ENCODE peak calls at places on chromosomes 16 and 17, in five cellular contexts. K is AG10803, J is tibial nerve, I is fibroblast of mammary gland, O is cardiac fibroblast. Z is an unnamed sample.

GRCh38 chr17:45052052-45052772 is 780 bp upstream of the DCAKD start:
- DNase-seq in I (peak), K (peak), J (peak), O (no peak), Z (peak)

GRCh38 chr17:17491546-17491988 is 4.6 kb downstream of the RASD1 start:
- DNase-seq in J (no peak), O (no peak), K (no peak), I (no peak), Z (no peak)

GRCh38 chr17:30426292-30426691 is 47.6 kb downstream of the CPD start:
- DNase-seq in O (no peak), J (no peak), I (peak), K (no peak), Z (peak)

GRCh38 chr17:68775338-68775737 is 174.2 kb upstream of the FAM20A start:
- DNase-seq in I (peak), O (peak), K (peak), J (no peak), Z (no peak)

GRCh38 chr17:72462396-72462795 is 341.6 kb downstream of the SOX9 start:
- DNase-seq in J (no peak), K (peak), O (peak), I (no peak), Z (no peak)

GRCh38 chr17:79874329-79874981 is 35.2 kb upstream of the CBX4 start:
- DNase-seq in I (peak), J (no peak), O (peak), K (peak), Z (peak)

GRCh38 chr17:7111784-7112526 is 2.7 kb downstream of the ASGR2 start:
- DNase-seq in J (no peak), I (no peak), K (no peak), O (no peak), Z (no peak)

GRCh38 chr16:54750249-54750648 is 180.4 kb upstream of the IRX5 start:
- DNase-seq in K (no peak), J (no peak), O (no peak), I (no peak), Z (no peak)

GRCh38 chr16:15427648-15428239 is 6.6 kb upstream of the BMERB1 start:
- DNase-seq in K (peak), J (peak), I (peak), O (peak), Z (peak)

GRCh38 chr17:40038882-40039513 is 15.2 kb downstream of the MED24 start:
- DNase-seq in I (peak), J (peak), K (peak), O (peak), Z (peak)

GRCh38 chr16:53123753-53124152 is 69.0 kb downstream of the CHD9 start:
- DNase-seq in J (no peak), K (peak), O (peak), I (peak), Z (no peak)

GRCh38 chr17:42518046-42518754 is 17.8 kb upstream of the NAGLU start:
- DNase-seq in J (peak), O (peak), K (peak), I (peak), Z (peak)

GRCh38 chr16:22098538-22099255 is 6.4 kb downstream of the VWA3A start:
- DNase-seq in K (peak), O (peak), J (no peak), I (peak), Z (peak)

GRCh38 chr17:62566996-62567578 is 60.4 kb upstream of the MRC2 start:
- DNase-seq in O (no peak), I (peak), J (no peak), K (no peak), Z (no peak)

GRCh38 chr17:81036128-81036891 is 1.4 kb downstream of the BAIAP2 start:
- DNase-seq in I (peak), J (no peak), O (no peak), K (no peak), Z (peak)

GRCh38 chr16:11004351-11004750 is 60.0 kb downstream of the CLEC16A start:
- DNase-seq in O (peak), J (no peak), K (peak), I (no peak), Z (peak)

GRCh38 chr17:58539703-58540102 is 25.3 kb upstream of the MTMR4 start:
- DNase-seq in I (no peak), O (no peak), K (no peak), J (no peak), Z (no peak)

GRCh38 chr16:67029249-67030096 is 524 bp downstream of the CBFB start:
- DNase-seq in O (peak), I (peak), K (peak), J (peak), Z (peak)

DNA sequence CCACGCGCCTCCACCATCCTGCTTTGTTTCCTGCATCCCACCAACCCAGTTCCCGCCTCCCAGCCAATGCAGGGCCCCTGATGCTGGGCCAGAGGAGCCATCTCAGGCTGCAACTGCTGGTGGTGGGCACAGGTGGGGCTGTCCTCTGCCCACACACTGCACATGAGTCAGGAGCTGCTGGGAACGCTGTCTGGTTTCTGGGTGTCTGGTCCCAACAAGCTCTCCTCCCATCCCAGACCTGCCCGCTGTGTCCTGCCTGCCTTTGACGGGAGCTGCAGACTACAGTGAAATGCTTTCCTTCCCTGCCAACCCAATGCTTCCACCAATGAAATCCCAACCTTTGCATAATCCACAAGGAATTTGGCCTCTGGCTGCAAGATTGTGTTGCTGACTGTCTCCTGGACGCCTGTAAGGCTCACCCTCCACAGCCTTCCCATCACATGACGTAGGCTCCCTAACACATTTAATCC is 98.9 kb downstream of the N4BP1 start:
- DNase-seq in I (peak), J (no peak), K (peak), O (peak), Z (peak)
- TF ChIP-seq CTCF in I (no peak), J (no peak), K (peak), O (no peak), Z (peak)

DNA sequence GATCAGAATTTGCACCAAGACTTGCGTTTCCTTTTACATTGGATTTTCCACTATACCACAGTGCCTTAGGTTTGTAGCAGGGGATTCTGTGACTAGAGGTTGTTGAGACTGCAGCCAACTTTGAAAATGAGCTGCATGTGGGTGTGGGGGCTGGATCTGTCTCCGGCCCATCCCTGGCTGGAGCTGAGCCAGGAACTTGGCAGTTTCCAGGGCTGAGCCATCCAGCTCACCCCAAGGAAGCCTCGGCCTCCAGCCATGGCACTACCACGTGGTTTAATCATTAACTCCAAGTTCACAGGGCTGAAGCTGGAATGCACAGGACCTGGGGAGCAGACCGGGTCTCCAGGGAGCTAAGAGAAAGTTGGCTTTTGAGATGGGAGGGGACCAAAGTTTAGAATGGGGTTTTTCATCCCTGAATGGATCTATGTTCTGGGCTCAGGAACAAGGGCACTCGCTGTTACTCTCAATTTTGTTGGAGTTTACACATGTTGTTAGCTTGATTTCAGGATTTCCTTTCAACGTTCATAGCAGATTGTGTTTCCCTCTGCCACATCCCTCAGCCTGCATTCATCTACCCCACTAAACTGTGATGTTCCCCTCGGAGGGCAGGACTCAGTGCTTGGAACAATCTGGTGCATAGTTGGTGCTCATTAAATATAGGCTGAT is 42.3 kb upstream of the HNF1B start:
- DNase-seq in O (peak), K (peak), I (peak), J (no peak), Z (peak)
- TF ChIP-seq CTCF in O (no peak), K (no peak), I (no peak), J (no peak), Z (no peak)

GRCh38 chr16:69831212-69832123 is 69.3 kb downstream of the WWP2 start:
- DNase-seq in K (peak), J (no peak), O (no peak), I (peak), Z (no peak)

GRCh38 chr16:69830534-69831211 is 68.5 kb downstream of the WWP2 start:
- DNase-seq in O (no peak), K (no peak), I (no peak), J (no peak), Z (no peak)

GRCh38 chr16:69834817-69835477 is 72.8 kb downstream of the WWP2 start:
- DNase-seq in K (no peak), J (no peak), I (no peak), O (no peak), Z (no peak)

GRCh38 chr16:69833791-69834282 is 71.7 kb downstream of the WWP2 start:
- DNase-seq in O (no peak), J (no peak), I (no peak), K (no peak), Z (no peak)

GRCh38 chr16:69833357-69833781 is 71.2 kb downstream of the WWP2 start:
- DNase-seq in K (peak), O (no peak), I (peak), J (no peak), Z (no peak)
- TF ChIP-seq CTCF in K (no peak), O (no peak), I (no peak), J (no peak), Z (no peak)

GRCh38 chr16:56281256-56281805 is 90.0 kb downstream of the GNAO1 start:
- DNase-seq in K (no peak), I (peak), J (no peak), O (no peak), Z (peak)
- TF ChIP-seq CTCF in K (peak), I (peak), J (no peak), O (peak), Z (peak)

GRCh38 chr16:86044881-86045600 is 146.1 kb downstream of the IRF8 start:
- DNase-seq in K (no peak), O (no peak), I (no peak), J (no peak), Z (no peak)
- TF ChIP-seq CTCF in K (no peak), O (no peak), I (no peak), J (no peak), Z (no peak)

GRCh38 chr17:76197911-76198310 is 42.4 kb downstream of the RNF157 start:
- DNase-seq in I (no peak), J (no peak), O (peak), K (no peak), Z (no peak)

GRCh38 chr17:76196675-76197074 is 43.6 kb downstream of the RNF157 start:
- DNase-seq in I (peak), K (peak), J (peak), O (peak), Z (no peak)

GRCh38 chr17:76200354-76200753 is 39.9 kb downstream of the RNF157 start:
- DNase-seq in J (no peak), K (no peak), I (peak), O (no peak), Z (no peak)

GRCh38 chr17:76198702-76199101 is 41.6 kb downstream of the RNF157 start:
- DNase-seq in O (no peak), K (no peak), J (no peak), I (no peak), Z (peak)

DNA sequence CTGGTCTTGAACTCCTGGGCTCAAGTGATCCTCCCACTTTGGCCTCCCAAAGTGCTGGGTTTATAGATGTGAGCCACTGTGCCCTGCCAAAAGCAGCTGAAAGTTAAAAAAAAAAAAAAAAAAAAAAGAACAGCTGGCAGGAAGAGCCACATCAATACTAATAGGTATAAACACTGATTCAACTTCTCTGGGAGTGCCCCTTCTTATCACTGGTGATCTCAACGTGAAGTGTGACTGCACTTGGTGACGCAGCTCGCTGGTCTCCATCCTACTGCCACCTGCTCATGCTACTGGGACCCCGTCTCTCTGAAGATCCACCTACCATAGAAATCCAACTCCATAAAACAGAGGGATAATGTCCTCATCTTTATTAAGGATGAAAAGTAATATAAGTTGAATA is 40.8 kb downstream of the RNF157 start:
- DNase-seq in J (no peak), K (no peak), O (no peak), I (no peak), Z (no peak)
- TF ChIP-seq CTCF in J (no peak), K (no peak), O (no peak), I (no peak), Z (no peak)

GRCh38 chr16:76268824-76269223 is 8.4 kb upstream of the CNTNAP4 start:
- DNase-seq in K (no peak), J (no peak), O (no peak), I (no peak), Z (peak)

GRCh38 chr16:76265434-76266045 is 11.7 kb upstream of the CNTNAP4 start:
- DNase-seq in K (no peak), J (no peak), O (peak), I (peak), Z (peak)
- TF ChIP-seq CTCF in K (peak), J (no peak), O (peak), I (peak), Z (peak)

GRCh38 chr17:55324296-55324978 is 59.7 kb downstream of the HLF start:
- DNase-seq in I (no peak), J (no peak), O (no peak), K (no peak), Z (no peak)
- TF ChIP-seq CTCF in I (no peak), J (no peak), O (no peak), K (no peak), Z (no peak)

GRCh38 chr17:3773966-3774365 is 27.0 kb downstream of the ITGAE start:
- DNase-seq in I (no peak), J (no peak), O (no peak), K (no peak), Z (no peak)
- TF ChIP-seq CTCF in I (no peak), J (no peak), O (no peak), K (no peak), Z (no peak)